ENCODE peak calls at places on chromosomes 4 and X, in nine cellular contexts. E is body of pancreas, R is astrocyte of the spinal cord, Q is osteoblast, L is HFFc6, G is colonic mucosa, N is mammary epithelial cell, W is GM10248, Z is tibial artery. D is an unnamed sample.

GRCh38 chrX:52139545-52139895 is 45.2 kb upstream of the MAGED4 start:
- DNase-seq in E (no peak), Q (no peak), L (no peak), N (no peak), Z (no peak), R (no peak), G (no peak), W (no peak), D (no peak)

GRCh38 chrX:103585421-103586313 is at the start of gene TCEAL4:
- DNase-seq in W (peak), Z (peak), Q (peak), E (peak), G (peak), R (no peak), L (no peak), N (peak), D (no peak)

GRCh38 chr4:20528508-20528907 is 171.8 kb upstream of the PACRGL start:
- DNase-seq in G (no peak), W (no peak), Z (no peak), Q (no peak), L (no peak), R (peak), E (no peak), N (peak), D (no peak)

GRCh38 chr4:3485011-3485881 is 22.1 kb downstream of the DOK7 start:
- DNase-seq in N (peak), G (peak), Z (no peak), Q (no peak), E (no peak), L (no peak), W (no peak), R (no peak), D (no peak)

GRCh38 chrX:11530621-11531020 is 135.1 kb downstream of the ARHGAP6 start:
- DNase-seq in R (no peak), W (no peak), L (no peak), Q (no peak), E (no peak), G (no peak), Z (no peak), N (no peak), D (no peak)

GRCh38 chr4:76984127-76984526 is 34.6 kb downstream of the SEPTIN11 start:
- DNase-seq in Q (no peak), Z (no peak), R (peak), W (peak), G (no peak), N (peak), E (no peak), L (peak), D (no peak)

GRCh38 chr4:140071043-140071442 is 82.9 kb downstream of the MAML3 start:
- DNase-seq in Z (no peak), G (no peak), R (no peak), N (no peak), Q (no peak), W (no peak), E (no peak), L (no peak), D (no peak)

GRCh38 chr4:3708103-3708510 is 58.1 kb upstream of the ADRA2C start:
- DNase-seq in Z (peak), G (no peak), N (no peak), W (peak), L (no peak), E (peak), Q (peak), R (no peak), D (no peak)

GRCh38 chr4:14749910-14750309 is 252.4 kb upstream of the CPEB2 start:
- DNase-seq in Z (peak), Q (peak), N (peak), E (peak), L (no peak), R (peak), G (peak), W (peak), D (no peak)

GRCh38 chr4:19438228-19438627 is 813.5 kb upstream of the SLIT2 start:
- DNase-seq in L (peak), G (no peak), W (no peak), Q (no peak), R (peak), N (no peak), Z (no peak), E (no peak), D (no peak)

GRCh38 chrX:136028383-136028984 is 43.2 kb downstream of the SLC9A6 start:
- DNase-seq in W (peak), G (no peak), Z (no peak), E (no peak), L (peak), Q (no peak), N (peak), R (peak), D (no peak)

GRCh38 chrX:129779747-129780146 is at the start of gene SASH3:
- DNase-seq in R (no peak), W (peak), N (no peak), Q (peak), L (no peak), G (no peak), E (no peak), Z (peak), D (no peak)

DNA sequence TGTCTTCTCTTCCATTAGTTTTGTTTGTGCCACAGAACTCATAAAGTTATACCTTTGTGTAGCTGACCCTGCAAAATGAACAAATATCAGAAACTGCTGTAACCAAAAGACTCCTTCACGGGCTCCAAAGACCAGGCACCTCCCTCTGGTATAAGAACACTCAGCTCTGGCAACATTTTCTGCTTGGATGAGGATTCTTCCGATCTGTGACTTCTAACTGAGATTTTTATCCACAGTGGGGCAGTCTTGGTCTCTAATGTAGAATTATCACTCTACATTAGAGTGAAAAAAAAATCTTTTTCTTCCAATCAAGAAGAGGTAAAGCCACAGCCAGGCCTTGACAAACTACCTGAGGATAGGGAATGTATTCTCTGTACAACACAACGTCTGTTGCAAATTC is 38.5 kb upstream of the PRSS48 start:
- DNase-seq in E (no peak), Z (no peak), G (no peak), L (peak), W (no peak), R (peak), Q (no peak), N (no peak), D (no peak)
- TF ChIP-seq CTCF in E (no peak), Z (no peak), G (no peak), L (peak), W (no peak), R (peak), Q (peak), N (no peak), D (no peak)

GRCh38 chr4:187944179-187944578 is 51.4 kb upstream of the ZFP42 start:
- DNase-seq in Q (no peak), Z (no peak), W (no peak), G (no peak), N (no peak), R (no peak), E (no peak), L (no peak), D (no peak)
- TF ChIP-seq CTCF in Q (no peak), Z (no peak), W (no peak), G (no peak), N (no peak), R (no peak), E (no peak), L (no peak), D (no peak)

GRCh38 chr4:112523764-112524505 is 8.0 kb upstream of the NEUROG2 start:
- DNase-seq in G (peak), R (no peak), Z (no peak), L (no peak), W (peak), E (peak), Q (peak), N (peak), D (no peak)

GRCh38 chr4:112522389-112522788 is 6.4 kb upstream of the NEUROG2 start:
- DNase-seq in E (no peak), R (no peak), W (no peak), N (no peak), L (no peak), Q (no peak), G (no peak), Z (no peak), D (no peak)

GRCh38 chr4:112520598-112521122 is 4.7 kb upstream of the NEUROG2 start:
- DNase-seq in Z (no peak), N (no peak), L (no peak), Q (peak), E (no peak), W (no peak), G (no peak), R (no peak), D (no peak)

GRCh38 chr4:112521123-112522116 is 5.4 kb upstream of the NEUROG2 start:
- DNase-seq in Q (peak), R (no peak), N (no peak), L (no peak), E (no peak), G (no peak), Z (no peak), W (no peak), D (no peak)

DNA sequence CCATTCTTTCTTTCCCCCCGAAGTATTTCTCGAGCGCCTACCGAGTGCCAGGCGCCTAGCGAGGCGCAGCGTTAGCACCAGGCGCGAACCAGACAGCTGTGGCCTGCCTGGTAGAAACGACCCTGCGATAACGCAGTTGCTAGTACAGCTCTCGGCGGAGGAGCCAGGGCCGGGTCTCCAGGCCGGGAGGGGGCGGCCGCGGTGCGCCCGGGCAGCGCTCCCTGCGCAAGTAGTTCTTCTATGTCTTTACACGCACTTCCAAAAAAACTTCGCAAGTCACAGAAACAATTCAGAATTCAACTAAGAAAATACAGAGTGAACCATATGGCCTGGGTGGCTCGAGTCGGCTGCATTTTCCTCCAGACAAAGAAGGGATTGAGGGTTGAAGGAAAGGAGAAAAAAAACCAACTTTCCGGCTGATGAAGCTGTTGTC is 7.0 kb upstream of the NEUROG2 start:
- DNase-seq in L (no peak), R (peak), N (peak), E (peak), W (peak), Q (peak), Z (no peak), G (no peak), D (no peak)
- TF ChIP-seq CTCF in L (no peak), R (peak), N (no peak), E (peak), W (peak), Q (peak), Z (no peak), G (no peak), D (no peak)

GRCh38 chrX:19560611-19561010 is 45.3 kb upstream of the MAP3K15 start:
- DNase-seq in W (no peak), R (no peak), N (no peak), L (no peak), E (no peak), Z (no peak), Q (no peak), G (no peak), D (no peak)
- TF ChIP-seq CTCF in W (no peak), R (no peak), N (no peak), L (no peak), E (no peak), Z (no peak), Q (no peak), G (no peak), D (no peak)

GRCh38 chr4:44256414-44256813 is 192.2 kb downstream of the KCTD8 start:
- DNase-seq in W (no peak), L (no peak), G (no peak), R (no peak), N (no peak), E (no peak), Z (no peak), Q (no peak), D (no peak)
- TF ChIP-seq CTCF in W (no peak), L (no peak), G (no peak), R (no peak), N (peak), E (no peak), Z (no peak), Q (no peak), D (no peak)

GRCh38 chr4:181582595-181582994 is 660.6 kb upstream of the TENM3 start:
- DNase-seq in Q (no peak), G (no peak), Z (no peak), R (no peak), L (no peak), W (no peak), E (no peak), N (no peak), D (no peak)
- TF ChIP-seq CTCF in Q (no peak), G (no peak), Z (no peak), R (no peak), L (peak), W (no peak), E (no peak), N (no peak), D (no peak)

GRCh38 chr4:114209589-114209988 is 230.1 kb upstream of the ARSJ start:
- DNase-seq in N (no peak), E (no peak), Z (no peak), G (no peak), L (no peak), R (no peak), W (no peak), Q (no peak), D (no peak)

GRCh38 chr4:114208747-114209146 is 229.3 kb upstream of the ARSJ start:
- DNase-seq in L (peak), Q (no peak), E (no peak), R (peak), Z (no peak), G (no peak), W (no peak), N (peak), D (no peak)
- TF ChIP-seq CTCF in L (peak), Q (peak), E (no peak), R (no peak), Z (peak), G (no peak), W (no peak), N (no peak), D (no peak)

D was measured in omental fat pad.